ENCODE peak calls at places on chromosomes 12 and 14, in ten cellular contexts. V is germinal center; S is central memory CD8-positive, alpha-beta T cell; Z is NCI-H2081; K is stimulated activated CD4-positive, alpha-beta T cell treated with anti-CD3 and anti-CD28 coated beads, Interleukin-2, amount 100 ng/mL, for 48 hours; A is prostate gland; D is naive thymus-derived CD8-positive, alpha-beta T cell; Y is NCI-H1092 treated with DMSO at 0.1 percent for 48 hours; P is lung microvascular endothelial cell; J is natural killer cell treated with Interleukin-12 subunit alpha and Interleukin-12 subunit beta and Interleukin-15 and Interleukin-18, amount 100 ng/mL, for 72 hours. Q is an unnamed sample.

GRCh38 chr14:100439781-100440180 is 116.6 kb downstream of the SLC25A47 start:
- DNase-seq in P (peak), Z (no peak), Y (no peak), V (no peak), K (no peak), A (no peak), J (no peak), D (no peak), S (no peak), Q (no peak)

GRCh38 chr14:20262642-20263128 is 23.6 kb downstream of the OR11H4 start:
- DNase-seq in K (no peak), V (no peak), J (no peak), D (no peak), S (no peak), A (no peak), Y (no peak), P (peak), Z (no peak), Q (no peak)

GRCh38 chr14:103393687-103394626 is 8.7 kb downstream of the MARK3 start:
- DNase-seq in P (peak), J (no peak), S (no peak), K (no peak), Z (peak), Y (peak), V (no peak), D (no peak), A (no peak), Q (no peak)

GRCh38 chr12:96989916-96990315 is 82.9 kb downstream of the NEDD1 start:
- DNase-seq in Z (peak), S (no peak), Y (no peak), P (peak), J (no peak), D (no peak), A (no peak), V (no peak), K (no peak), Q (no peak)

GRCh38 chr12:70049596-70050360 is 193.5 kb upstream of the CNOT2 start:
- DNase-seq in V (peak), S (no peak), A (no peak), J (peak), D (no peak), K (peak), P (no peak), Y (no peak), Z (no peak), Q (no peak)

GRCh38 chr14:54025661-54026060 is 69.0 kb upstream of the BMP4 start:
- DNase-seq in D (no peak), K (no peak), P (peak), J (no peak), S (no peak), Z (no peak), V (peak), A (no peak), Y (no peak), Q (no peak)

GRCh38 chr12:108457734-108458361 is 57.2 kb upstream of the FICD start:
- DNase-seq in Z (no peak), V (no peak), P (peak), J (no peak), D (no peak), Y (no peak), S (no peak), A (no peak), K (no peak), Q (no peak)

GRCh38 chr14:91924871-91925726 is 22.4 kb downstream of the FBLN5 start:
- DNase-seq in Z (no peak), Y (no peak), P (no peak), J (no peak), D (no peak), S (no peak), V (no peak), K (no peak), A (no peak), Q (no peak)

Q was measured in memory B cell.